ENCODE peak calls at places on chromosomes 13 and 19, in nine cellular contexts. One of them, this sample, is unnamed.

GRCh38 chr13:105937451-105937850 is 598.0 kb downstream of the EFNB2 start:
- DNase-seq in PC-3: peak; percentile 13
- DNase-seq in PC-9: no peak
- DNase-seq in adrenal gland: no peak
- DNase-seq in heart right ventricle: no peak
- DNase-seq in thoracic aorta: no peak
- DNase-seq in psoas muscle: no peak
- DNase-seq in Caco-2: peak; percentile 42
- DNase-seq in RWPE2: no peak
- DNase-seq in this sample: no peak

GRCh38 chr13:27665761-27666160 is 44.1 kb downstream of the POLR1D start:
- DNase-seq in psoas muscle: no peak
- DNase-seq in RWPE2: no peak
- DNase-seq in adrenal gland: no peak
- DNase-seq in PC-3: no peak
- DNase-seq in thoracic aorta: no peak
- DNase-seq in Caco-2: no peak
- DNase-seq in PC-9: no peak
- DNase-seq in heart right ventricle: no peak
- DNase-seq in this sample: no peak

GRCh38 chr19:7795555-7796161 is 32.6 kb downstream of the CLEC4M start:
- DNase-seq in heart right ventricle: no peak
- DNase-seq in PC-3: peak; percentile 85
- DNase-seq in Caco-2: no peak
- DNase-seq in psoas muscle: no peak
- DNase-seq in PC-9: no peak
- DNase-seq in thoracic aorta: no peak
- DNase-seq in RWPE2: no peak
- DNase-seq in adrenal gland: no peak
- DNase-seq in this sample: no peak

GRCh38 chr13:42354246-42355117 is 82.5 kb downstream of the AKAP11 start:
- DNase-seq in PC-9: no peak
- DNase-seq in Caco-2: no peak
- DNase-seq in thoracic aorta: no peak
- DNase-seq in adrenal gland: no peak
- DNase-seq in RWPE2: no peak
- DNase-seq in heart right ventricle: no peak
- DNase-seq in psoas muscle: no peak
- DNase-seq in PC-3: peak; percentile 43
- DNase-seq in this sample: peak; percentile 60

GRCh38 chr13:96925869-96926628 is 68.2 kb downstream of the OXGR1 start:
- DNase-seq in heart right ventricle: no peak
- DNase-seq in thoracic aorta: no peak
- DNase-seq in PC-3: peak; percentile 37
- DNase-seq in Caco-2: peak; percentile 40
- DNase-seq in PC-9: no peak
- DNase-seq in RWPE2: no peak
- DNase-seq in adrenal gland: no peak
- DNase-seq in psoas muscle: no peak
- DNase-seq in this sample: no peak

GRCh38 chr13:110017379-110017778 is 231.0 kb upstream of the IRS2 start:
- DNase-seq in RWPE2: peak; percentile 84
- DNase-seq in PC-9: peak; percentile 69
- DNase-seq in heart right ventricle: no peak
- DNase-seq in PC-3: peak; percentile 88
- DNase-seq in adrenal gland: no peak
- DNase-seq in thoracic aorta: no peak
- DNase-seq in Caco-2: peak; percentile 79
- DNase-seq in psoas muscle: no peak
- DNase-seq in this sample: no peak

GRCh38 chr19:28840891-28841290 is 372.1 kb downstream of the UQCRFS1 start:
- DNase-seq in psoas muscle: no peak
- DNase-seq in adrenal gland: no peak
- DNase-seq in PC-9: no peak
- DNase-seq in PC-3: no peak
- DNase-seq in Caco-2: no peak
- DNase-seq in RWPE2: no peak
- DNase-seq in thoracic aorta: no peak
- DNase-seq in heart right ventricle: no peak
- DNase-seq in this sample: no peak

GRCh38 chr19:54708781-54709180 is 15.5 kb upstream of the KIR3DL3 start:
- DNase-seq in PC-3: no peak
- DNase-seq in RWPE2: no peak
- DNase-seq in heart right ventricle: no peak
- DNase-seq in thoracic aorta: no peak
- DNase-seq in Caco-2: no peak
- DNase-seq in adrenal gland: no peak
- DNase-seq in PC-9: no peak
- DNase-seq in psoas muscle: no peak
- DNase-seq in this sample: no peak

GRCh38 chr13:114118763-114119123 is 13.7 kb downstream of the RASA3 start:
- DNase-seq in psoas muscle: peak; percentile 17
- DNase-seq in heart right ventricle: no peak
- DNase-seq in RWPE2: no peak
- DNase-seq in adrenal gland: no peak
- DNase-seq in PC-3: peak; percentile 18
- DNase-seq in Caco-2: peak; percentile 71
- DNase-seq in PC-9: no peak
- DNase-seq in thoracic aorta: no peak
- DNase-seq in this sample: no peak

GRCh38 chr19:51250786-51251452 is at the start of gene SIGLECL1:
- DNase-seq in RWPE2: no peak
- DNase-seq in adrenal gland: no peak
- DNase-seq in PC-3: no peak
- DNase-seq in PC-9: no peak
- DNase-seq in heart right ventricle: no peak
- DNase-seq in thoracic aorta: no peak
- DNase-seq in psoas muscle: no peak
- DNase-seq in Caco-2: no peak
- DNase-seq in this sample: no peak

GRCh38 chr13:21684576-21684975 is 13.7 kb downstream of the FGF9 start:
- DNase-seq in PC-3: no peak
- DNase-seq in PC-9: no peak
- DNase-seq in thoracic aorta: no peak
- DNase-seq in Caco-2: no peak
- DNase-seq in adrenal gland: no peak
- DNase-seq in psoas muscle: no peak
- DNase-seq in RWPE2: no peak
- DNase-seq in heart right ventricle: no peak
- DNase-seq in this sample: no peak

GRCh38 chr19:19460761-19461265 is 54.5 kb downstream of the TSSK6 start:
- DNase-seq in heart right ventricle: peak; percentile 64
- DNase-seq in Caco-2: no peak
- DNase-seq in thoracic aorta: no peak
- DNase-seq in psoas muscle: peak; percentile 71
- DNase-seq in PC-3: no peak
- DNase-seq in RWPE2: no peak
- DNase-seq in PC-9: no peak
- DNase-seq in adrenal gland: peak; percentile 66
- DNase-seq in this sample: peak; percentile 71
- H3K4me3 ChIP-seq in heart right ventricle: peak overlapping the region; percentile 12
- H3K4me3 ChIP-seq in Caco-2: no peak overlapping the region
- H3K4me3 ChIP-seq in thoracic aorta: peak overlapping the region; percentile 65
- H3K4me3 ChIP-seq in psoas muscle: peak overlapping the region; percentile 55
- H3K4me3 ChIP-seq in PC-3: no peak overlapping the region
- H3K4me3 ChIP-seq in RWPE2: no peak overlapping the region
- H3K4me3 ChIP-seq in PC-9: no peak overlapping the region
- H3K4me3 ChIP-seq in adrenal gland: no peak overlapping the region
- H3K4me3 ChIP-seq in this sample: peak overlapping the region; percentile 20

DNA sequence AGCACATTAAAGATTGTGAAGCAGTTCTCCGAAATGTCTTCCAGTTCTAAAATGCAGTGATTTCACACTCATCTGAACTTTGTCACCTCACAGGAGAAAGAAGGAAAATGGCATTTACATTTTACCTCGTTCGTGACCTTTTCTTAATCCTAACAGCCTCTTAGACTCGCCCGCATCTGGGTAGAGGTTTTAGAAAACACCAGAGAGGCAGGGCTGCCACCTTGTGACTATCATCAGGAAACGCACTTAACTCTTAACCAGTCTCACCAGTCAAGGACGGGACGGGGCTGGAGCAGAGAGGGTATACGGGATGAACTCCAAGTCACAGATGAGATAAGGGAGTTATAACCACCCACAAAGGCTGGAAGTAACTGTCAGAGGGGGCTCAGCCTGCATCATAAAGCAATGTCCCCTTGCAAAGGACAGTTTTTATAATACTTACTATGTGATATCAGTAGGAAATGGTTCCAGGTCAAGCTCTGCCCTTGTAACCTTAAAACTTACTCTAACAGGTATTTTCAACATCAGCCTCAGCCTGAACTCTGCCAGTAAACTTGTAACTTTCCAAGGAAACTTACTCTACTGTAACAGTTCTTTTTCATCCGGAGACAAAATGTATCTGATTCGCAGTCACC is 8.6 kb upstream of the CEACAM6 start:
- DNase-seq in adrenal gland: peak; percentile 38
- DNase-seq in heart right ventricle: no peak
- DNase-seq in PC-3: peak; percentile 76
- DNase-seq in Caco-2: peak; percentile 76
- DNase-seq in RWPE2: no peak
- DNase-seq in psoas muscle: no peak
- DNase-seq in PC-9: peak; percentile 57
- DNase-seq in thoracic aorta: no peak
- DNase-seq in this sample: no peak
- TF ChIP-seq CTCF in adrenal gland: peak; percentile 31
- TF ChIP-seq CTCF in heart right ventricle: peak; percentile 53
- TF ChIP-seq CTCF in PC-3: peak; percentile 76
- TF ChIP-seq CTCF in Caco-2: peak; percentile 90
- TF ChIP-seq CTCF in RWPE2: peak; percentile 64
- TF ChIP-seq CTCF in psoas muscle: peak; percentile 16
- TF ChIP-seq CTCF in PC-9: peak; percentile 83
- TF ChIP-seq CTCF in thoracic aorta: no peak
- TF ChIP-seq CTCF in this sample: peak; percentile 61

GRCh38 chr19:41910992-41911888 is 17.0 kb downstream of the ERFL start:
- DNase-seq in RWPE2: no peak
- DNase-seq in Caco-2: no peak
- DNase-seq in psoas muscle: no peak
- DNase-seq in PC-9: no peak
- DNase-seq in heart right ventricle: no peak
- DNase-seq in PC-3: no peak
- DNase-seq in adrenal gland: no peak
- DNase-seq in thoracic aorta: no peak
- DNase-seq in this sample: no peak
- H3K27me3 ChIP-seq in RWPE2: peaks cover 53% of the 10 kb centered on the region
- H3K27me3 ChIP-seq in Caco-2: no peaks in the 10 kb centered on the region
- H3K27me3 ChIP-seq in psoas muscle: no peaks in the 10 kb centered on the region
- H3K27me3 ChIP-seq in PC-9: peaks cover 33% of the 10 kb centered on the region
- H3K27me3 ChIP-seq in heart right ventricle: peaks cover 64% of the 10 kb centered on the region
- H3K27me3 ChIP-seq in PC-3: peaks cover 28% of the 10 kb centered on the region
- H3K27me3 ChIP-seq in adrenal gland: peaks cover 12% of the 10 kb centered on the region
- H3K27me3 ChIP-seq in thoracic aorta: peaks cover 19% of the 10 kb centered on the region
- H3K27me3 ChIP-seq in this sample: peaks cover 2% of the 10 kb centered on the region

GRCh38 chr19:31263317-31263716 is 85.9 kb downstream of the TSHZ3 start:
- DNase-seq in psoas muscle: no peak
- DNase-seq in heart right ventricle: no peak
- DNase-seq in adrenal gland: no peak
- DNase-seq in RWPE2: no peak
- DNase-seq in Caco-2: no peak
- DNase-seq in PC-9: no peak
- DNase-seq in PC-3: no peak
- DNase-seq in thoracic aorta: no peak
- DNase-seq in this sample: no peak

GRCh38 chr19:31260171-31260933 is 88.9 kb downstream of the TSHZ3 start:
- DNase-seq in psoas muscle: no peak
- DNase-seq in RWPE2: no peak
- DNase-seq in PC-3: no peak
- DNase-seq in heart right ventricle: no peak
- DNase-seq in Caco-2: no peak
- DNase-seq in adrenal gland: no peak
- DNase-seq in PC-9: no peak
- DNase-seq in thoracic aorta: no peak
- DNase-seq in this sample: no peak

GRCh38 chr19:31261651-31262331 is 87.4 kb downstream of the TSHZ3 start:
- DNase-seq in RWPE2: no peak
- DNase-seq in PC-3: no peak
- DNase-seq in thoracic aorta: no peak
- DNase-seq in adrenal gland: no peak
- DNase-seq in PC-9: no peak
- DNase-seq in heart right ventricle: no peak
- DNase-seq in Caco-2: no peak
- DNase-seq in psoas muscle: no peak
- DNase-seq in this sample: no peak

GRCh38 chr19:31262673-31263308 is 86.4 kb downstream of the TSHZ3 start:
- DNase-seq in thoracic aorta: no peak
- DNase-seq in heart right ventricle: no peak
- DNase-seq in PC-3: no peak
- DNase-seq in adrenal gland: no peak
- DNase-seq in RWPE2: no peak
- DNase-seq in PC-9: no peak
- DNase-seq in psoas muscle: no peak
- DNase-seq in Caco-2: no peak
- DNase-seq in this sample: no peak

DNA sequence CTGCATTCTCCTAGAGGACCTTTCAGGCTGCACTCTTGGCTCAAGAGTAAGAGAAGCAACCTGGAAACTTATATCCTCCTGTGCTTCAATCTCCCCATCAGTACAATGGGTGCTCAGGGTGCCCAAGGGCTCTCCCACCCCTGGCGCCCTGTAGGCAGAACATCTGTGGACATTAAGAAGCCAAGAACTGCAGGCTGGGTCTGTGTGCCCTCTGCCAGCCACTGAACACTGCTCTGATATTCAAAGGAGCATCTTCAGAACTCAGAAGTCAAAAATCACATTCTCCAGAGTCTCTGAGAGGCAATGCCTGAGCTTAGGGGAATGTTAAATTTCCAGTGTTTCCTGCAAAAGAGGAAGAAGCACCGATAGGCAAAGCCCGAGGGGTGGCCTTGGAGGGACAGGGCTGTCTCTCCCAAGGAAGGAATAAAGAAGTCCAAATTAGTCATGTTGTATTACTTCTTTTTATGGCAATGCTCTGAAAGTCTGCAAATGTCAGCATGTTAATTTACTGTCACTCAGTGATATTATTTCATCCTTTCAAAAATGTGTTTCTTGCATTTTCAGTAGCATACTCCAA is 88.1 kb downstream of the TSHZ3 start:
- DNase-seq in PC-3: no peak
- DNase-seq in thoracic aorta: no peak
- DNase-seq in adrenal gland: no peak
- DNase-seq in RWPE2: no peak
- DNase-seq in Caco-2: no peak
- DNase-seq in psoas muscle: no peak
- DNase-seq in heart right ventricle: no peak
- DNase-seq in PC-9: no peak
- DNase-seq in this sample: no peak
- H3K4me3 ChIP-seq in PC-3: no peak overlapping the region
- H3K4me3 ChIP-seq in thoracic aorta: no peak overlapping the region
- H3K4me3 ChIP-seq in adrenal gland: no peak overlapping the region
- H3K4me3 ChIP-seq in RWPE2: no peak overlapping the region
- H3K4me3 ChIP-seq in Caco-2: no peak overlapping the region
- H3K4me3 ChIP-seq in psoas muscle: no peak overlapping the region
- H3K4me3 ChIP-seq in heart right ventricle: no peak overlapping the region
- H3K4me3 ChIP-seq in PC-9: no peak overlapping the region
- H3K4me3 ChIP-seq in this sample: no peak overlapping the region

GRCh38 chr13:52980695-52981094 is 47.9 kb upstream of the OLFM4 start:
- DNase-seq in heart right ventricle: no peak
- DNase-seq in adrenal gland: no peak
- DNase-seq in psoas muscle: no peak
- DNase-seq in RWPE2: no peak
- DNase-seq in thoracic aorta: no peak
- DNase-seq in PC-9: no peak
- DNase-seq in PC-3: peak; percentile 2
- DNase-seq in Caco-2: no peak
- DNase-seq in this sample: no peak
- TF ChIP-seq CTCF in heart right ventricle: no peak
- TF ChIP-seq CTCF in adrenal gland: no peak
- TF ChIP-seq CTCF in psoas muscle: no peak
- TF ChIP-seq CTCF in RWPE2: no peak
- TF ChIP-seq CTCF in thoracic aorta: no peak
- TF ChIP-seq CTCF in PC-9: no peak
- TF ChIP-seq CTCF in PC-3: no peak
- TF ChIP-seq CTCF in Caco-2: no peak
- TF ChIP-seq CTCF in this sample: no peak

This sample was measured in GM06990.